ENCODE peak calls at places on chromosomes 11 and 22, in four cellular contexts. H is heart left ventricle, A is right cardiac atrium, S is skeletal muscle cell. D is an unnamed sample.
A peak's percentile ranks its signal among the peaks of the same experiment; 100 is the strongest.

GRCh38 chr11:36367806-36368680 is 72.0 kb downstream of the PRR5L start:
- DNase-seq in H (no peak), A (no peak), S (no peak), D (no peak)

GRCh38 chr11:844693-845644 is 2.3 kb downstream of the TSPAN4 start:
- DNase-seq in H (peak; percentile 95), A (peak; percentile 97), S (peak; percentile 73), D (peak; percentile 97)

GRCh38 chr11:115933564-115933963 is 429.3 kb upstream of the CADM1 start:
- DNase-seq in H (no peak), A (no peak), S (no peak), D (no peak)

GRCh38 chr11:75547617-75548054 is 14.4 kb upstream of the SERPINH1 start:
- DNase-seq in H (peak; percentile 80), A (peak; percentile 86), S (no peak), D (peak; percentile 94)

GRCh38 chr11:78759067-78759466 is 184.4 kb upstream of the NARS2 start:
- DNase-seq in H (no peak), A (no peak), S (no peak), D (no peak)

GRCh38 chr22:36383110-36383581 is 4.6 kb downstream of the MYH9 start:
- DNase-seq in H (no peak), A (no peak), S (no peak), D (no peak)

GRCh38 chr22:26172389-26172990 is 3.2 kb downstream of the SEZ6L start:
- DNase-seq in H (peak; percentile 31), A (no peak), S (no peak), D (peak; percentile 62)

GRCh38 chr22:28208036-28208435 is 289.0 kb upstream of the PITPNB start:
- DNase-seq in H (no peak), A (no peak), S (no peak), D (no peak)

GRCh38 chr11:114377612-114378267 is 22.6 kb downstream of the C11orf71 start:
- DNase-seq in H (no peak), A (no peak), S (peak; percentile 62), D (no peak)

GRCh38 chr11:110478410-110478809 is 48.7 kb downstream of the FDX1 start:
- DNase-seq in H (no peak), A (no peak), S (no peak), D (peak; percentile 70)

GRCh38 chr11:78715639-78716311 is 141.1 kb upstream of the NARS2 start:
- DNase-seq in H (no peak), A (no peak), S (peak; percentile 45), D (peak; percentile 84)

GRCh38 chr11:77127969-77128691 is at the start of gene MYO7A:
- DNase-seq in H (peak; percentile 82), A (peak; percentile 89), S (no peak), D (peak; percentile 84)

GRCh38 chr11:133938166-133938565 is 18.6 kb downstream of the IGSF9B start:
- DNase-seq in H (no peak), A (no peak), S (no peak), D (no peak)

GRCh38 chr11:93969925-93970922 is 50.9 kb upstream of the HEPHL1 start:
- DNase-seq in H (no peak), A (no peak), S (no peak), D (peak; percentile 43)

GRCh38 chr11:17700991-17701390 is 18.4 kb upstream of the MYOD1 start:
- DNase-seq in H (no peak), A (no peak), S (no peak), D (no peak)

GRCh38 chr11:68878022-68878421 is 25.6 kb downstream of the MRPL21 start:
- DNase-seq in H (no peak), A (no peak), S (no peak), D (no peak)

GRCh38 chr22:24426859-24427499 is 420 bp upstream of the ADORA2A start:
- DNase-seq in H (no peak), A (peak; percentile 55), S (no peak), D (no peak)

GRCh38 chr11:7691759-7692334 is 14.4 kb downstream of the OVCH2 start:
- DNase-seq in H (no peak), A (no peak), S (no peak), D (no peak)

GRCh38 chr11:4704790-4705334 is 278 bp downstream of the MMP26 start:
- DNase-seq in H (no peak), A (no peak), S (no peak), D (peak; percentile 5)

GRCh38 chr11:120102862-120103118 is 35.1 kb downstream of the TRIM29 start:
- DNase-seq in H (no peak), A (no peak), S (no peak), D (no peak)

GRCh38 chr22:35493074-35493473 is 47.6 kb upstream of the RASD2 start:
- DNase-seq in H (no peak), A (no peak), S (no peak), D (no peak)

GRCh38 chr11:113474362-113475159 is 637 bp downstream of the DRD2 start:
- DNase-seq in H (peak; percentile 78), A (peak; percentile 88), S (peak; percentile 32), D (peak; percentile 94)

GRCh38 chr22:19885841-19886592 is 31.3 kb upstream of the GNB1L start:
- DNase-seq in H (peak; percentile 23), A (peak; percentile 49), S (no peak), D (peak; percentile 51)

GRCh38 chr11:64250875-64251721 is at the start of gene PLCB3:
- DNase-seq in H (peak; percentile 74), A (peak; percentile 85), S (no peak), D (peak; percentile 99)

GRCh38 chr22:50697667-50698506 is 25.3 kb downstream of the SHANK3 start:
- DNase-seq in H (peak; percentile 22), A (peak; percentile 55), S (no peak), D (peak; percentile 81)

GRCh38 chr22:46009730-46010129 is 32.8 kb upstream of the WNT7B start:
- DNase-seq in H (peak; percentile 15), A (peak; percentile 36), S (no peak), D (no peak)

GRCh38 chr22:46008836-46009596 is 32.1 kb upstream of the WNT7B start:
- DNase-seq in H (peak; percentile 23), A (peak; percentile 43), S (no peak), D (no peak)

GRCh38 chr22:46007848-46008261 is 30.9 kb upstream of the WNT7B start:
- DNase-seq in H (peak; percentile 92), A (peak; percentile 95), S (peak; percentile 88), D (peak; percentile 67)

GRCh38 chr22:46007003-46007847 is 30.3 kb upstream of the WNT7B start:
- DNase-seq in H (peak; percentile 73), A (peak; percentile 87), S (peak; percentile 65), D (peak; percentile 67)

DNA sequence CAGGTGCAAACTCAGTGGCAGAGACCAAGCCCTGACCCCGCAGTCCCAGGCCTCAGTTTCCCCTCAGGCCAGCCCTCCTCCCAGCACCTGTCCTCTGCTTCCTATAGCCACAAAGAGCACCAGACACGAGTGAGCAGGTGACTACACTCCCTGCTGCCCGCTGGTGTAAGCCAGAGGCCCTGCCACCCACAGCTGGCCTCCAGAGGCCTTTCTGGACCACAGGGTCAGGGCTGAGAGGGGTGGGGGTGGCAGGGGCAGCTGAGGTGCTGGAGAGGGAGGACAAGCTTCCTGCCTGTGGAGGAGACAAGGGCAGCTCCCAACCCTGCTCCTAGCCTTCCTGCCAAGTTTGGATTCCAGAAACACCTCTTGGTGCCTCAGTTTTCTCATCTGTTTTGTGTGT is 31.3 kb upstream of the WNT7B start:
- DNase-seq in H (no peak), A (no peak), S (no peak), D (no peak)
- H3K4me3 ChIP-seq in H (no peak overlapping the region), A (no peak overlapping the region), S (no peak overlapping the region), D (no peak overlapping the region)

DNA sequence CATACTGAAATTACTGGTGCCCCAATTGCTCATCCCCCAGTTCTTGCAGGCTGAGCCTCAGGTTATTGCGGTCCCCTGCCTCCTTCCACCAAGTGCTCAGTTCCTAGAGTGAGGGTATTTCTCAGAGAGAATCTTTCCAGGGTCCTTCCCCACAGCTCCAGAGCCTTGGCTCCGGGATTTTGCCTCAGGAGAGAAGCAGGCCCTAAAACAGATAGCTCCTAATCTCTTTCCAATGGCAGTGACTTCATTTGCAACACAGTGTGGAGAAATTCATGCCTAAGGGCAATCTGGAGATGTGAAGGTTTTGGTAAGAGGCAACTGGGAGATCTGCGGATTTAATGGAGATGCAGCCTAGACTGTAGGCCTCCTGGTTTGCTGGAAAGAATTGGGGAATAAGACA is 2.9 kb downstream of the NF2 start:
- DNase-seq in H (no peak), A (no peak), S (no peak), D (no peak)
- H3K4me3 ChIP-seq in H (no peak overlapping the region), A (no peak overlapping the region), S (no peak overlapping the region), D (no peak overlapping the region)

GRCh38 chr22:44182591-44183588 is 2.2 kb downstream of the PARVG start:
- DNase-seq in H (peak; percentile 79), A (peak; percentile 84), S (no peak), D (no peak)
- H3K4me3 ChIP-seq in H (peak overlapping the region; percentile 47), A (no peak overlapping the region), S (no peak overlapping the region), D (no peak overlapping the region)

DNA sequence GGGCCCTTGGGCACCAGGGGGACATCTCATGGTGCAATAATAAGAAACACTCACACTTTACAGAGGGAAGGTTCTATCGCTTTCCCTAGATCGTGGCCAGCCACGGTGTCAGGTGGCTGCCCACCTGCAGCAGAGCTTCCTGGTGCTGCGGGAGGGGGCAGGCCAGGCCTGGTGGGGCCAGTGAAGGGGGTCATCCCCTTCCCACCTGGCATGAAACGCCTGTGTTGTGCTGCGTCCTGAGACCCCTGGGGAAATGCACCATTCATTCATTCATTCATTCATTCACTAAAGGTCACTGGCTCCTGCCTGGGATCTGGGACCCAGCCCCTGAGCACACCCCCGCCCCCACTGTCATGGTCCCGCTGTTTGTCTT is 394 bp upstream of the RHOD start:
- DNase-seq in H (no peak), A (no peak), S (no peak), D (no peak)
- H3K4me3 ChIP-seq in H (peak overlapping the region; percentile 72), A (peak overlapping the region; percentile 51), S (peak overlapping the region; percentile 42), D (peak overlapping the region; percentile 62)

GRCh38 chr22:43266117-43266516 is 77.1 kb downstream of the SCUBE1 start:
- DNase-seq in H (no peak), A (no peak), S (no peak), D (no peak)

GRCh38 chr22:43260818-43261217 is 73.9 kb upstream of the TTLL12 start:
- DNase-seq in H (no peak), A (no peak), S (no peak), D (no peak)

GRCh38 chr22:43262990-43263644 is 76.2 kb upstream of the TTLL12 start:
- DNase-seq in H (no peak), A (no peak), S (no peak), D (no peak)

GRCh38 chr22:43267332-43267731 is 75.8 kb downstream of the SCUBE1 start:
- DNase-seq in H (no peak), A (no peak), S (no peak), D (no peak)

DNA sequence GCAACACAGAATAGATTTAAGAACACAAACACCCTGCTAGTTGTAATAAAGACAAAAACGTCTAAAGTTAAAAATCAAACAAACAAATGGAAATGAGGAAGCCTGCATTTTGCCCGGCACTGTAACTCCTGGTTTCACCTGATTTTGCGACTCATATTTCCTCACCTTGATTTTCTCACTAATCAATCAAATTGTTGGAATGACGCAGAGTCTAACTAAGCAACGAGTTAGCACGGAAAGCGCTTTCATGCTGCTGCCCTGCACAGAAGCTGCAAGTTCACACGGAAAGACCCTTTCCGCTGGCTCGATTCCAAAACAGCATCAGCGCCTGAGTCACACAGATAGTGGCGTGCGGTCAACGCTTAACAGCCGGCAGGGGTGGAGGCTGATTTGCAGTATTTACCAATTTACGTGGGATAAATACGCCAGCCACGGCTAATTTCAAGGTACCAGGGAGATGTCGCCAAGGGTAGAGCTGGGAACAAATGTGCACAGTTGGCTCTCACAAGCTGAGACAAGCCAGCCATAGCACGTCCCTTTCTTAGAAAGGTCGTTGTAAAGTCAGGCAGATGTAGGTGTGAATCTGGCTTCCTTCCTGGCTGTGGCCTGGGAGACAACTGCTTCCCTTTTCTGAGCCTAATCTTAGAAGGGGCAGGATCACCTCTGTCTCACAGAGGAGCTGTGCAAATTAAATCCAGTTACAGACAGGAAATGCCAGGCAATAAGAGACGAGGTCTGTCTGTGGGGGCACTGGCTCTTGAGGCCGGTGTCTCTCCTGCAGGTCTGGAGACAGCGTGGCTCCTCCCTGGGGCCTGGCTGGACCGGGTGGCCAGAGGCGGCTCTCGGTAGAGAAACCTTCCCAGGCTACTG is 76.9 kb upstream of the TTLL12 start:
- DNase-seq in H (peak; percentile 61), A (peak; percentile 79), S (peak; percentile 52), D (no peak)
- H3K4me3 ChIP-seq in H (peak overlapping the region; percentile 17), A (no peak overlapping the region), S (no peak overlapping the region), D (no peak overlapping the region)

D was measured in H7.